ENCODE peak calls at places on chromosomes 5 and 9, in eight cellular contexts. G is T-helper 1 cell, Z is body of pancreas, K is NCI-H345, L is GM03348, R is hypothalamus, F is NCI-H460, P is NCI-H2081. S is an unnamed sample.

GRCh38 chr9:70802758-70803436 is 318.5 kb downstream of the TRPM3 start:
- DNase-seq in G (no peak), Z (no peak), K (no peak), L (no peak), R (no peak), F (no peak), P (no peak), S (no peak)

GRCh38 chr5:135978212-135978631 is 23.4 kb upstream of the LECT2 start:
- DNase-seq in G (no peak), Z (no peak), K (no peak), L (no peak), R (no peak), F (peak), P (no peak), S (no peak)

GRCh38 chr9:92163276-92163675 is 48.1 kb upstream of the SPTLC1 start:
- DNase-seq in G (no peak), Z (no peak), K (no peak), L (no peak), R (no peak), F (no peak), P (no peak), S (no peak)

GRCh38 chr5:125381290-125381689 is 634.9 kb upstream of the ZNF608 start:
- DNase-seq in G (no peak), Z (no peak), K (no peak), L (no peak), R (no peak), F (no peak), P (no peak), S (no peak)

GRCh38 chr5:35538198-35538931 is 79.3 kb upstream of the SPEF2 start:
- DNase-seq in G (no peak), Z (no peak), K (no peak), L (no peak), R (no peak), F (no peak), P (no peak), S (no peak)

GRCh38 chr9:91192379-91192775 is 169.3 kb downstream of the AUH start:
- DNase-seq in G (no peak), Z (peak), K (no peak), L (no peak), R (no peak), F (no peak), P (no peak), S (no peak)

GRCh38 chr9:107246259-107247254 is 36.5 kb upstream of the RAD23B start:
- DNase-seq in G (no peak), Z (no peak), K (no peak), L (no peak), R (no peak), F (no peak), P (no peak), S (no peak)

GRCh38 chr5:124908603-124909451 is 162.4 kb upstream of the ZNF608 start:
- DNase-seq in G (no peak), Z (no peak), K (peak), L (no peak), R (no peak), F (no peak), P (peak), S (no peak)

GRCh38 chr5:166349036-166349435 is 1942.4 kb upstream of the WWC1 start:
- DNase-seq in G (no peak), Z (no peak), K (no peak), L (no peak), R (no peak), F (no peak), P (peak), S (no peak)

GRCh38 chr9:108412755-108413154 is 443.0 kb downstream of the ACTL7B start:
- DNase-seq in G (no peak), Z (no peak), K (no peak), L (no peak), R (no peak), F (no peak), P (no peak), S (no peak)

S was measured in RCC 7860.